ENCODE peak calls at places on chromosomes 16 and 17, in four cellular contexts. P is fibroblast of lung, N is AG09309, O is AG04450. X is an unnamed sample.

GRCh38 chr17:17141279-17141678 is 64.9 kb downstream of the PLD6 start:
- DNase-seq in N (no peak), O (no peak), P (no peak), X (no peak)

GRCh38 chr16:56569971-56570370 is 5.1 kb downstream of the MT4 start:
- DNase-seq in P (no peak), N (no peak), O (no peak), X (no peak)

GRCh38 chr17:32111141-32111771 is 31.0 kb upstream of the RHOT1 start:
- DNase-seq in N (no peak), O (peak), P (peak), X (peak)

GRCh38 chr17:17164156-17164555 is 42.0 kb downstream of the PLD6 start:
- DNase-seq in O (no peak), N (no peak), P (no peak), X (no peak)

GRCh38 chr17:47708312-47708863 is 14.4 kb downstream of the TBKBP1 start:
- DNase-seq in P (no peak), O (no peak), N (no peak), X (no peak)

GRCh38 chr17:7684856-7685532 is 2.3 kb downstream of the TP53 start:
- DNase-seq in P (no peak), N (no peak), O (no peak), X (no peak)

GRCh38 chr17:19867654-19868395 is at the start of gene ULK2:
- DNase-seq in N (peak), P (peak), O (peak), X (peak)

GRCh38 chr17:50100921-50101345 is 5.8 kb downstream of the PDK2 start:
- DNase-seq in N (no peak), P (no peak), O (no peak), X (no peak)

GRCh38 chr17:68608515-68609130 is 7.5 kb upstream of the FAM20A start:
- DNase-seq in O (no peak), P (no peak), N (no peak), X (no peak)

GRCh38 chr16:19119564-19119963 is 5.8 kb downstream of the ITPRIPL2 start:
- DNase-seq in O (peak), N (peak), P (peak), X (peak)

GRCh38 chr16:17452931-17453330 is 17.8 kb downstream of the XYLT1 start:
- DNase-seq in O (no peak), N (no peak), P (peak), X (peak)

GRCh38 chr17:56756536-56756935 is 77.2 kb downstream of the C17orf67 start:
- DNase-seq in P (peak), N (peak), O (peak), X (peak)

GRCh38 chr16:66274335-66275110 is 92.0 kb upstream of the CDH5 start:
- DNase-seq in P (peak), N (no peak), O (no peak), X (peak)

GRCh38 chr16:52074133-52074532 is 472.8 kb downstream of the TOX3 start:
- DNase-seq in N (no peak), P (no peak), O (no peak), X (no peak)

GRCh38 chr17:71980171-71980570 is 140.6 kb upstream of the SOX9 start:
- DNase-seq in N (no peak), P (no peak), O (no peak), X (no peak)

GRCh38 chr17:50117202-50118040 is 12.5 kb downstream of the SAMD14 start:
- DNase-seq in P (peak), N (no peak), O (no peak), X (peak)

GRCh38 chr17:13947499-13947898 is 121.8 kb upstream of the COX10 start:
- DNase-seq in N (no peak), O (no peak), P (peak), X (no peak)

GRCh38 chr17:10059684-10060211 is 138.7 kb downstream of the GAS7 start:
- DNase-seq in P (no peak), O (no peak), N (no peak), X (peak)

GRCh38 chr16:525123-525519 is 2.4 kb upstream of the CAPN15 start:
- DNase-seq in O (no peak), N (no peak), P (no peak), X (no peak)

GRCh38 chr16:82631701-82632685 is 5.2 kb downstream of the CDH13 start:
- DNase-seq in O (no peak), P (no peak), N (no peak), X (no peak)

GRCh38 chr17:9647014-9647413 is 1.7 kb downstream of the USP43 start:
- DNase-seq in O (no peak), P (peak), N (no peak), X (no peak)

GRCh38 chr16:57771141-57771785 is 31.0 kb downstream of the KIFC3 start:
- DNase-seq in P (no peak), O (no peak), N (no peak), X (no peak)

GRCh38 chr16:49970818-49971431 is 54.1 kb upstream of the CNEP1R1 start:
- DNase-seq in N (no peak), O (no peak), P (no peak), X (no peak)

GRCh38 chr17:1789936-1790335 is 28.1 kb downstream of the SERPINF1 start:
- DNase-seq in N (no peak), O (no peak), P (no peak), X (no peak)

GRCh38 chr17:804541-805435 is 22.6 kb downstream of the MRM3 start:
- DNase-seq in P (no peak), O (no peak), N (no peak), X (no peak)

GRCh38 chr16:47887496-47887895 is 268.3 kb downstream of the ABCC12 start:
- DNase-seq in N (no peak), P (peak), O (no peak), X (peak)

GRCh38 chr16:3026003-3026378 is 2.2 kb downstream of the THOC6 start:
- DNase-seq in P (no peak), O (no peak), N (no peak), X (no peak)

GRCh38 chr16:67654069-67654911 is 5.8 kb downstream of the ACD start:
- DNase-seq in O (no peak), P (no peak), N (no peak), X (no peak)

GRCh38 chr17:28347261-28347891 is 10.0 kb downstream of the POLDIP2 start:
- DNase-seq in N (peak), P (peak), O (peak), X (peak)

GRCh38 chr17:64183815-64184397 is 54.0 kb upstream of the ERN1 start:
- DNase-seq in P (peak), N (no peak), O (no peak), X (peak)

GRCh38 chr17:7803981-7804380 is 30.0 kb upstream of the KDM6B start:
- DNase-seq in P (no peak), N (no peak), O (no peak), X (no peak)

GRCh38 chr16:57609541-57610401 is 18.7 kb upstream of the ADGRG1 start:
- DNase-seq in N (no peak), O (no peak), P (peak), X (no peak)

GRCh38 chr17:77666881-77667395 is 291.6 kb upstream of the TNRC6C start:
- DNase-seq in O (no peak), P (no peak), N (no peak), X (no peak)

GRCh38 chr17:83125515-83126274 is 46.3 kb downstream of the METRNL start:
- DNase-seq in P (no peak), O (no peak), N (peak), X (no peak)

GRCh38 chr17:15456972-15457722 is 10.3 kb downstream of the CDRT4 start:
- DNase-seq in O (peak), P (peak), N (peak), X (peak)
- TF ChIP-seq CTCF in O (peak), P (peak), N (peak), X (peak)

GRCh38 chr16:89094252-89094901 is 725 bp downstream of the ACSF3 start:
- DNase-seq in O (no peak), P (peak), N (no peak), X (peak)

GRCh38 chr16:89097528-89097846 is 3.8 kb downstream of the ACSF3 start:
- DNase-seq in P (no peak), N (no peak), O (no peak), X (no peak)

GRCh38 chr16:89095401-89095974 is 1.8 kb downstream of the ACSF3 start:
- DNase-seq in P (no peak), O (no peak), N (no peak), X (peak)

GRCh38 chr16:89096768-89097527 is 3.3 kb downstream of the ACSF3 start:
- DNase-seq in O (no peak), N (no peak), P (no peak), X (no peak)

DNA sequence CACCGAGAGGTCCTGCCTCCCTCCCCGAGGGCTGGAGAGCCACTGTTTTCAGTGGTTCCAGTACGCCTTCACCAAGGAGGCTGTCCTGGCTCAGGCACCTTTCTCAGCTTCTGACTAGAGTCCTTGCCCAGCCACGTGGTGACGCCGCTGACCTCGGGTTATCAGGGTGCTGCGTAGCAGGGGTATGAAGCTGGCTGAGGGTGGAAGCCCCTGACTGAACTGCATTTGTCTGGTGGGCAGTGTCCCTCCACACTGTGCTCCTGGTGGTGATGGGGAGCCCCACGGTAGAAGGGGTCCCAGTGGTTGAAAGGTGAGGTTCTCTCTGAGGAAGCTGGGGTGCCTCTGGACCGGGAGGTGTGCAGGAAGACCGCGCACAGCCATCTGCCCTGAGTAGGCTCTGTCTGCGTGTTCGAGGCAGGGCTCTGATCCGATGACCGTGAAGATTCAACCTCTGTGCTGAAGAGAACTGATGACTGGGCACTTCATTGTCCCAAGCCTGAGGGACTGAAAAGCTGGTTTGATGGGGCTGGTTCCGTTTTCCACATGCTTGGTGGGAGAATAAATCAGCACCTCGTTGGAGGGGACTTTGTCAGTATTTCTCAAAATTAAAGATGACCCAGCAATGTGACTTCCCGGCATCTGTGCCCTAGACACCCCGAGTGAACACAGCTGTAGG is 2.5 kb downstream of the ACSF3 start:
- DNase-seq in P (no peak), O (no peak), N (no peak), X (no peak)
- H3K4me3 ChIP-seq in P (no peak), O (no peak), N (no peak), X (no peak)

DNA sequence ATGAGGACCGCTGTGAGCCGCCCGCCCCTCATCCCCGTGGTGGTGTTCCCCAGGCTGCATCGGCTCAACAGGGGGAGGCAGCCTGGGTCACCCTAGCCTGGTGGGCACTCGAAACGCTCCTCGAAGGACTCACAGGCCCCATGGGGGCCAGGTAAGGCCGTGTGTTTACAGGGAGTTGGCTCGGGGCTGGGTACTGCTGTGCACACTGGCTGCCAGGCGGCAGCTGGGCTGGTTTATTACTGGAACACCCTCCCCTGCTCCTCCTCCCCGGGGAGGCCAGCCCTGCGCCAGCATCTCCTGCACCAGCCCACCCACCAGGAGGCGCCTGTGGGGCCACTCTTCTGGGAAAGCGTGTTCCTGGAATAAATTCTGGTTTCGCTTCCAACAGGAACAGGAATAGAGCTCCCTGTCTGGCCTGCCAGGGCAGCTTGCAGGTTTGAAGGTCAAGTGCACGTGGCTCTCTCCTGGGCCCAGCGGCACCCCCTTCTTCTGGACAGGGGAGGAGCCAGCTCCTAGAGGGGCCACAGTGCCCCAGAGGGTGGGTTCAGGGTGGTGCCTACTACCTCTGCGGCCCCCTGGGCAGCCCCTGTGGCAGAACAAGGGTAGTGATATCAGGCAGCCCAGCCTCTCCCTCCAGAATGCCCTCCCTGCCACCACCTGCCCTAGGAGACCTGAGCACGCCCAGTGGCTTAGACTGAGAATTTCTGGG is 11.3 kb downstream of the MCRIP1 start:
- DNase-seq in O (no peak), N (no peak), P (peak), X (peak)
- TF ChIP-seq CTCF in O (peak), N (peak), P (peak), X (peak)

DNA sequence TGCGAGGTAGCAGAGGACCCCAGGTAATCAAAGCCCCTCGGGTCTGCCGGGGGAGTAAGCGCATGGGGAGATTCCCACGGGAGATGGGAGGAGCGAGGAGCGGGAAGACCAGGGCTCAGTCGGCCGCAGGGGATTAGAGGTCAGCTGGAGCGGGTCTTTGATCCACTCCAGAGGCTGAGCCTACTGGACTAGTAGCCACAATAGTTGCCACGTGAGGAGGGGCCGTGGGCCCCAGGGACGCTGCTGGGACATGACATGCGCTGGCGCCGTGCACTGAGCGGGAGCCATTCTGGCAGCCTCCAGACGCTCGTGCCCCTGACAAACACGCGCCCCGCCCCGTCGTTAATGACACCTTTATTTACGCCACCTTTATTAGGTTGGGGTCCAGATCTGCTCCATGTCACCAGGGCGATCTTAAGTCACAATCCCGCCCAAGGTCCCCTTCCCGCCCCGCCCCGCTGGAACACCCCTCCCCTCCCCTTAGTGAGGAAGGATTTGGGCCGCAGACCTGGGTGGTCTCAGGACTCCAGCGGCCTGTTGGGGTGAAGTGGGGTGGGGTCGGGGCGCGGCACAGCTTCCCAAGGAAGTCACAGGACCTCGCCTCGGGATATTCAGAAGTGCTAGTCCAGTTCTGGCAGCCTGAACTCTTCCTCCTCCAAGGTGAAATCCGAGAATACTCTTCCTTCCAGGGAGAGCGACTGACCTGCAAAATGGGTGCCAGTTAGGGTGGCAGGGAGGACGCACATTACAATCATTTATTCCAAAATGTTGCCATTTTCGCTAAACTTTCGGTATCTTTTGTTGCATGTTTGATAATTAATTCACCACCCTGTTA is 15.0 kb downstream of the PPY start:
- DNase-seq in N (no peak), O (no peak), P (no peak), X (no peak)
- H3K4me3 ChIP-seq in N (no peak), O (no peak), P (no peak), X (no peak)

DNA sequence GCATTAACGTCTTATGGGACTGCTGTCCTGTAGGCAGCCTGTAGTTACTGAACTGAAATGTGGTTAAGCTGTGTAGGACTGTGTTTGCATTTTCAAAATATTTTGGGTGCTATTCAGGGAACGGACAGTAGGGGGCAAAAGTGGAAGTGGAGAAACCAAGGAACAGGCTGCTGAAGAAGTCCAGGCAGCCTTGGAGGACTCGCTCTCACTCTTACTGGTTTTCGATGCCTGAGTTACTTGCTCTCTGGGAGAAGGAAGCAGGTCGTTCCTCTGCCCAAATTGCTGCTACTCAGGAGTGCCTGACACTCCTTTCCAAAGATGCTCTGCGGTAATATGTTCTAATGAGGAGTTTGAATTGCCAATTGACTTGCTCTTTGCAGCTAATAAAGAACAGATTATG is 64.5 kb upstream of the RBFOX1 start:
- DNase-seq in O (no peak), P (no peak), N (no peak), X (no peak)
- TF ChIP-seq CTCF in O (no peak), P (peak), N (peak), X (peak)

DNA sequence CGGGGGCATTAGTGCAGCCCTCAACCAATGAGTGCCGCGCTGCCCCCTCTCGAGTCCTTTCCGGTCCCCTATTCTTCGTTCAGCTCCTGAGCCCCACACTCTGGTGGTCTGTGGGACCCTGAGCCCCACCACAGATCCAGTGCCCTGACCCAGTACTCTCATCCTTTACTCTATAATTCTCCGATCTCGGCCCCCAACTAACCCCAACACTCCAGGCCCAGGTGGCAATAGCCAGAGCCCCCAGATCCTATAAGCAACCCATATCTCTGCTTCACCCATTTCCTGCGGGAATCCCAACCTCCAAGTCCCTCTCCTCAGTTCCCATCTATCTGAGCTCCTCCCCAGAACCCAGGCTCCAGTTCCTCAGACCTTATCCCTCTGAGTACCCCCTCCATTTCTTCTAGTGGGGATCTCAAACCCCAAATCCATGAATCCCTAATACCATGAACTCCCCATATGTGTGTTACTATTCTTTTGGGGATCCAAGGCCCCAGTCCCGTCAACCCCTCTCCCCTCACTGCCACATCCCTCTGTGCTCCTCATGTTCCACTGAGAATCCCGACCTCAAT is 1.0 kb upstream of the TBC1D10B start:
- DNase-seq in P (no peak), N (no peak), O (no peak), X (no peak)
- H3K4me3 ChIP-seq in P (peak), N (peak), O (peak), X (peak)

GRCh38 chr17:66292351-66292750 is 10.1 kb upstream of the PRKCA start:
- DNase-seq in P (no peak), O (no peak), N (no peak), X (no peak)
- TF ChIP-seq CTCF in P (no peak), O (no peak), N (no peak), X (no peak)

DNA sequence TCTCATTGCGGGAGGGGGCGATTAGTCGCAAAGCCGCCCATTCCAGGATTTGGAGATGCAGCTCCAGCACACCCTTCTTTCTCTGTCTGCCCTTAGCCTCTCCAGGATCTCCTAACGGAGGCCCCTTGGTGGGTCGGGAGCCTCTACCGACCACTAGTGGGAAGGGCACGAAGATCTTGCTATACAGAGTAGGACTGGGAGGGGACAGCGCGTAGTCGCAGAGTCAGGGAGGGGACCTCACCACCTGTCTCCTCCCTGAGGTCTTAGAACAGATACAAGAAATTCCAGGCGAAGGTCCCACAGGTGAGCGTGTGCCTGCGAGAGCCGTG is 569 bp upstream of the SMTNL2 start:
- DNase-seq in O (no peak), N (no peak), P (no peak), X (no peak)
- H3K4me3 ChIP-seq in O (no peak), N (no peak), P (peak), X (no peak)